ENCODE peak calls at places on chromosome 13, in six cellular contexts. W is AG09309, S is Calu3, V is RWPE1, Y is fibroblast of pulmonary artery, P is thyroid gland. B is an unnamed sample.

GRCh38 chr13:96575423-96576320 is 418.6 kb downstream of the OXGR1 start:
- DNase-seq in W (no peak), S (no peak), V (no peak), Y (peak), P (no peak), B (no peak)

GRCh38 chr13:29758591-29759114 is 91.8 kb downstream of the UBL3 start:
- DNase-seq in W (no peak), S (peak), V (no peak), Y (no peak), P (no peak), B (peak)

GRCh38 chr13:53141336-53141735 is 112.7 kb downstream of the OLFM4 start:
- DNase-seq in W (no peak), S (no peak), V (no peak), Y (no peak), P (peak), B (no peak)

GRCh38 chr13:108155185-108156106 is 59.9 kb downstream of the LIG4 start:
- DNase-seq in W (peak), S (peak), V (peak), Y (peak), P (peak), B (peak)

GRCh38 chr13:106530907-106531520 is 4.4 kb downstream of the EFNB2 start:
- DNase-seq in W (no peak), S (no peak), V (no peak), Y (no peak), P (no peak), B (no peak)

GRCh38 chr13:84400711-84401110 is 518.4 kb upstream of the SLITRK1 start:
- DNase-seq in W (peak), S (no peak), V (peak), Y (peak), P (no peak), B (no peak)

GRCh38 chr13:67299731-67300130 is 69.6 kb upstream of the PCDH9 start:
- DNase-seq in W (no peak), S (no peak), V (no peak), Y (peak), P (no peak), B (no peak)

GRCh38 chr13:20035130-20035529 is 76.6 kb downstream of the ZMYM2 start:
- DNase-seq in W (no peak), S (no peak), V (no peak), Y (peak), P (no peak), B (no peak)

GRCh38 chr13:35743165-35743564 is 266.7 kb upstream of the MAB21L1 start:
- DNase-seq in W (no peak), S (no peak), V (no peak), Y (no peak), P (no peak), B (no peak)

GRCh38 chr13:77919351-77920294 is 992 bp upstream of the EDNRB start:
- DNase-seq in W (no peak), S (no peak), V (no peak), Y (peak), P (peak), B (no peak)

GRCh38 chr13:107373551-107373950 is 805.6 kb upstream of the ARGLU1 start:
- DNase-seq in W (peak), S (no peak), V (peak), Y (peak), P (no peak), B (no peak)

GRCh38 chr13:91058066-91058465 is 289.4 kb upstream of the MIR17HG start:
- DNase-seq in W (no peak), S (no peak), V (no peak), Y (peak), P (no peak), B (no peak)

GRCh38 chr13:106696140-106696539 is 128.2 kb upstream of the ARGLU1 start:
- DNase-seq in W (no peak), S (no peak), V (no peak), Y (no peak), P (no peak), B (no peak)

GRCh38 chr13:104171132-104171531 is 1104.9 kb upstream of the SLC10A2 start:
- DNase-seq in W (no peak), S (no peak), V (no peak), Y (no peak), P (no peak), B (no peak)

GRCh38 chr13:41622545-41623429 is 165.4 kb downstream of the RGCC start:
- DNase-seq in W (peak), S (no peak), V (peak), Y (peak), P (no peak), B (no peak)

GRCh38 chr13:39263033-39263432 is 224.8 kb downstream of the NHLRC3 start:
- DNase-seq in W (no peak), S (peak), V (peak), Y (peak), P (peak), B (no peak)

GRCh38 chr13:108342369-108343289 is 73.1 kb downstream of the TNFSF13B start:
- DNase-seq in W (no peak), S (no peak), V (peak), Y (peak), P (no peak), B (no peak)

GRCh38 chr13:44052843-44053607 is 173.3 kb downstream of the LACC1 start:
- DNase-seq in W (peak), S (no peak), V (no peak), Y (peak), P (peak), B (no peak)

GRCh38 chr13:30843548-30843947 is 62.5 kb upstream of the MEDAG start:
- DNase-seq in W (no peak), S (no peak), V (no peak), Y (no peak), P (no peak), B (no peak)

GRCh38 chr13:109100705-109101104 is 471.3 kb downstream of the MYO16 start:
- DNase-seq in W (no peak), S (no peak), V (no peak), Y (no peak), P (peak), B (no peak)

GRCh38 chr13:107881362-107881761 is 334.0 kb downstream of the LIG4 start:
- DNase-seq in W (no peak), S (no peak), V (no peak), Y (peak), P (no peak), B (no peak)

GRCh38 chr13:107884564-107884963 is 330.8 kb downstream of the LIG4 start:
- DNase-seq in W (no peak), S (no peak), V (no peak), Y (no peak), P (no peak), B (no peak)

GRCh38 chr13:44322928-44323327 is 50.7 kb upstream of the SERP2 start:
- DNase-seq in W (no peak), S (no peak), V (no peak), Y (no peak), P (no peak), B (no peak)

GRCh38 chr13:35474551-35474950 is 1.9 kb downstream of the MAB21L1 start:
- DNase-seq in W (no peak), S (no peak), V (no peak), Y (no peak), P (no peak), B (no peak)

GRCh38 chr13:101916108-101916757 is 463.8 kb downstream of the ITGBL1 start:
- DNase-seq in W (no peak), S (no peak), V (no peak), Y (peak), P (no peak), B (no peak)

GRCh38 chr13:70814684-70815083 is 706.4 kb upstream of the KLHL1 start:
- DNase-seq in W (no peak), S (no peak), V (no peak), Y (no peak), P (no peak), B (no peak)

GRCh38 chr13:47148543-47148942 is 251.7 kb upstream of the HTR2A start:
- DNase-seq in W (no peak), S (no peak), V (no peak), Y (no peak), P (no peak), B (no peak)

GRCh38 chr13:98567140-98567539 is 9.8 kb downstream of the STK24 start:
- DNase-seq in W (no peak), S (no peak), V (no peak), Y (no peak), P (no peak), B (no peak)

DNA sequence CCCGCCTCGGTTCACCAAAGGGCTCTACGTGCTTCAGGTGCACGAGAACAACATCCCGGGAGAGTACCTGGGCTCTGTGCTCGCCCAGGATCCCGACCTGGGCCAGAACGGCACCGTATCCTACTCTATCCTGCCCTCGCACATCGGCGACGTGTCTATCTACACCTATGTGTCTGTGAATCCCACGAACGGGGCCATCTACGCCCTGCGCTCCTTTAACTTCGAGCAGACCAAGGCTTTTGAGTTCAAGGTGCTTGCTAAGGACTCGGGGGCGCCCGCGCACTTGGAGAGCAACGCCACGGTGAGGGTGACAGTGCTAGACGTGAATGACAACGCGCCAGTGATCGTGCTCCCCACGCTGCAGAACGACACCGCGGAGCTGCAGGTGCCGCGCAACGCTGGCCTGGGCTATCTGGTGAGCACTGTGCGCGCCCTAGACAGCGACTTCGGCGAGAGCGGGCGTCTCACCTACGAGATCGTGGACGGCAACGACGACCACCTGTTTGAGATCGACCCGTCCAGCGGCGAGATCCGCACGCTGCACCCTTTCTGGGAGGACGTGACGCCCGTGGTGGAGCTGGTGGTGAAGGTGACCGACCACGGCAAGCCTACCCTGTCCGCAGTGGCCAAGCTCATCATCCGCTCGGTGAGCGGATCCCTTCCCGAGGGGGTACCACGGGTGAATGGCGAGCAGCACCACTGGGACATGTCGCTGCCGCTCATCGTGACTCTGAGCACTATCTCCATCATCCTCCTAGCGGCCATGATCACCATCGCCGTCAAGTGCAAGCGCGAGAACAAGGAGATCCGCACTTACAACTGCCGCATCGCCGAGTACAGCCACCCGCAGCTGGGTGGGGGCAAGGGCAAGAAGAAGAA is 2.6 kb downstream of the PCDH17 start:
- DNase-seq in W (no peak), S (no peak), V (no peak), Y (no peak), P (no peak), B (no peak)
- TF ChIP-seq CTCF in W (no peak), S (no peak), V (no peak), Y (no peak), P (no peak), B (no peak)

DNA sequence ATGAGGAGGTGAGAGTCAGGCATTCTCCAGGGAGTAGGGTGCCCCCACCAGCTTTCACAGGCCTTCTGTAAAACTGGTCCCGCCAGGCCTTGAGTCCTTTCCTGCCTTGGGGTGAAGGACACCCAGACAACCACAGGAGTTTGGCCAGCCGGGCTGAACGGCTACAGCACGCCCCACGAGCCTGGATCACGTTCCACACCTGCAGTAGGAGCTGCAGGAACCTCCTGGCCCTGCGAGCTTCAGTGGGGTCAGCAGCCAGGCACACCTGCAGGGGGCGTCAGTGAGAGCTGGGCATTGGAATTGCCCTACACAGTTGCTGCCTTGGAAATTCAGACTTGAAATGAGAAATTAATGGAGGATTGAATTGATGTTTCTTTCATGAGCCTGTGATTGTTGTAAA is 45.7 kb downstream of the COL4A2 start:
- DNase-seq in W (no peak), S (no peak), V (no peak), Y (no peak), P (no peak), B (no peak)
- TF ChIP-seq CTCF in W (no peak), S (no peak), V (no peak), Y (peak), P (no peak), B (no peak)

GRCh38 chr13:26623125-26623524 is 65.6 kb downstream of the WASF3 start:
- DNase-seq in W (no peak), S (no peak), V (no peak), Y (no peak), P (no peak), B (no peak)

GRCh38 chr13:26624572-26624971 is 67.1 kb downstream of the WASF3 start:
- DNase-seq in W (no peak), S (no peak), V (no peak), Y (no peak), P (no peak), B (no peak)

GRCh38 chr13:26629260-26629659 is 71.8 kb downstream of the WASF3 start:
- DNase-seq in W (no peak), S (no peak), V (no peak), Y (peak), P (peak), B (no peak)

DNA sequence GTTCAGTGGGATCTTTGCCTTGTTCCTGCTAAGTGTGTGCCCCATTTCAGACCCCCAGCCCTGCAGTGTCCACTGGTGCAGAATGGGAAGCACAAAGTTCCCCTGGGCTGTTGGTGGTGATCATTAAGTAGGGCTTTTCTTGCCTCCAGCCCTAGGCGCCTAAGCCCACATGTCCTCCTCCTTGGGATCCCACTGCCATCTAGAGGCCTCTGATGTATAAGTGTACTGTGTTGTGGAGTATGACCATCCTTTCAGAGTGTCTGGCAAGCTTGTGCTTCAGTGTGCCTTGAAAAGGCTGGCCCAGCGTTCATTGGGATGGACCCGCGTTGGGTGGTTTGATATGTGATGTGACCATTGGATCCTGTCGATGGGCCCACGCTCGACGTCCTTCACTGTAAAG is 71.2 kb downstream of the WASF3 start:
- DNase-seq in W (peak), S (peak), V (no peak), Y (peak), P (peak), B (no peak)
- TF ChIP-seq CTCF in W (peak), S (no peak), V (no peak), Y (peak), P (no peak), B (no peak)

GRCh38 chr13:37473035-37473434 is 125.5 kb downstream of the POSTN start:
- DNase-seq in W (no peak), S (no peak), V (peak), Y (no peak), P (no peak), B (no peak)
- TF ChIP-seq CTCF in W (no peak), S (no peak), V (no peak), Y (no peak), P (no peak), B (no peak)

DNA sequence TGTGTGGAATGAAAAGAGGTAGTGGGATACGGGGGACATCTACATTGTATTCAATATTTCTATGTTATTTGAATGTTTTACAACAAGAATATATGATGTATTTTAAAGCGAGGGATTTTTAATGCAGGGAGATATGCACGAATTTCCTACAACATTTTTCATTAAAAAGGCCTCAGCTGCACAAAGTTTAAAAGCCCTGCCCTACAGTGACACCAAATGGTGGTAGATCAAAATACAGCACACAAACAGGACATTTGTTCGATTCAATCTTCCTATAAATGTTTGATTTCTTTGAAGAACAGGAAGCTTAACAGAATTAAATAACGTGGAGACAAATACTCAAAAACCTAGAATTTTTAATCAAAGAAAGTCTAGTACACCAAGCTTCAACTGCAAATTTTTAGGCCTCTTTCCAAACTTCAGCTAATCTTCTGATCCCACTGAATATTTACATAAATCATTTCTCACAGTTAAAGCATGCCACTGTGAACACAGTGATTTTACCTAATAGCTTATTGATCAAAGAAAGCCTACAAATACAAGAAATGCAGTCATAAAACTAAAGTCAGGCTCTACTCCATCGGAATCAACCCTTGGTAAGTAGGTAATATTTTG is 257.2 kb downstream of the DIAPH3 start:
- DNase-seq in W (peak), S (peak), V (peak), Y (peak), P (no peak), B (no peak)
- TF ChIP-seq CTCF in W (peak), S (no peak), V (peak), Y (peak), P (no peak), B (no peak)

GRCh38 chr13:81017525-81018152 is 676.7 kb upstream of the SPRY2 start:
- DNase-seq in W (peak), S (no peak), V (peak), Y (peak), P (no peak), B (no peak)
- TF ChIP-seq CTCF in W (peak), S (no peak), V (peak), Y (peak), P (peak), B (no peak)